ENCODE peak calls at places on chromosomes 2 and 18, in five cellular contexts. One of them, this sample, is unnamed.

GRCh38 chr2:8477511-8478132 is 204.2 kb upstream of the ID2 start:
- DNase-seq in sigmoid colon: peak
- DNase-seq in adrenal gland: no peak
- DNase-seq in IMR-90: no peak
- DNase-seq in A549: no peak
- DNase-seq in this sample: no peak

GRCh38 chr2:44825702-44826101 is 115.8 kb upstream of the SIX3 start:
- DNase-seq in A549: no peak
- DNase-seq in sigmoid colon: no peak
- DNase-seq in IMR-90: no peak
- DNase-seq in adrenal gland: no peak
- DNase-seq in this sample: no peak

GRCh38 chr2:211033765-211034164 is 477.4 kb downstream of the CPS1 start:
- DNase-seq in IMR-90: no peak
- DNase-seq in sigmoid colon: no peak
- DNase-seq in A549: peak
- DNase-seq in adrenal gland: no peak
- DNase-seq in this sample: no peak

GRCh38 chr18:59908790-59909189 is 9.0 kb downstream of the PMAIP1 start:
- DNase-seq in adrenal gland: no peak
- DNase-seq in sigmoid colon: no peak
- DNase-seq in A549: no peak
- DNase-seq in IMR-90: peak
- DNase-seq in this sample: no peak

GRCh38 chr2:71940695-71941094 is 207.0 kb downstream of the CYP26B1 start:
- DNase-seq in IMR-90: no peak
- DNase-seq in sigmoid colon: no peak
- DNase-seq in adrenal gland: no peak
- DNase-seq in A549: no peak
- DNase-seq in this sample: no peak

GRCh38 chr2:180254872-180255271 is 247.8 kb upstream of the CWC22 start:
- DNase-seq in sigmoid colon: no peak
- DNase-seq in adrenal gland: no peak
- DNase-seq in A549: no peak
- DNase-seq in IMR-90: no peak
- DNase-seq in this sample: no peak

GRCh38 chr18:13268035-13268700 is 49.6 kb downstream of the LDLRAD4 start:
- DNase-seq in sigmoid colon: peak
- DNase-seq in adrenal gland: no peak
- DNase-seq in IMR-90: peak
- DNase-seq in A549: no peak
- DNase-seq in this sample: no peak

GRCh38 chr2:140808816-140809215 is 1322.0 kb downstream of the LRP1B start:
- DNase-seq in IMR-90: no peak
- DNase-seq in adrenal gland: no peak
- DNase-seq in A549: no peak
- DNase-seq in sigmoid colon: no peak
- DNase-seq in this sample: no peak

GRCh38 chr2:69298261-69298660 is 88.8 kb downstream of the GFPT1 start:
- DNase-seq in sigmoid colon: no peak
- DNase-seq in A549: no peak
- DNase-seq in IMR-90: peak
- DNase-seq in adrenal gland: peak
- DNase-seq in this sample: peak

GRCh38 chr2:137924019-137924418 is 40.3 kb upstream of the HNMT start:
- DNase-seq in sigmoid colon: no peak
- DNase-seq in adrenal gland: no peak
- DNase-seq in A549: no peak
- DNase-seq in IMR-90: no peak
- DNase-seq in this sample: no peak

GRCh38 chr2:74004212-74005182 is 19.8 kb downstream of the TET3 start:
- DNase-seq in sigmoid colon: no peak
- DNase-seq in adrenal gland: peak
- DNase-seq in A549: no peak
- DNase-seq in IMR-90: no peak
- DNase-seq in this sample: no peak

GRCh38 chr2:74001121-74001520 is 16.4 kb downstream of the TET3 start:
- DNase-seq in sigmoid colon: no peak
- DNase-seq in A549: no peak
- DNase-seq in adrenal gland: no peak
- DNase-seq in IMR-90: peak
- DNase-seq in this sample: no peak

GRCh38 chr2:74003494-74004211 is 18.9 kb downstream of the TET3 start:
- DNase-seq in A549: no peak
- DNase-seq in sigmoid colon: no peak
- DNase-seq in IMR-90: peak
- DNase-seq in adrenal gland: no peak
- DNase-seq in this sample: no peak

GRCh38 chr2:74001781-74002514 is 17.2 kb downstream of the TET3 start:
- DNase-seq in sigmoid colon: peak
- DNase-seq in IMR-90: no peak
- DNase-seq in adrenal gland: no peak
- DNase-seq in A549: no peak
- DNase-seq in this sample: no peak

DNA sequence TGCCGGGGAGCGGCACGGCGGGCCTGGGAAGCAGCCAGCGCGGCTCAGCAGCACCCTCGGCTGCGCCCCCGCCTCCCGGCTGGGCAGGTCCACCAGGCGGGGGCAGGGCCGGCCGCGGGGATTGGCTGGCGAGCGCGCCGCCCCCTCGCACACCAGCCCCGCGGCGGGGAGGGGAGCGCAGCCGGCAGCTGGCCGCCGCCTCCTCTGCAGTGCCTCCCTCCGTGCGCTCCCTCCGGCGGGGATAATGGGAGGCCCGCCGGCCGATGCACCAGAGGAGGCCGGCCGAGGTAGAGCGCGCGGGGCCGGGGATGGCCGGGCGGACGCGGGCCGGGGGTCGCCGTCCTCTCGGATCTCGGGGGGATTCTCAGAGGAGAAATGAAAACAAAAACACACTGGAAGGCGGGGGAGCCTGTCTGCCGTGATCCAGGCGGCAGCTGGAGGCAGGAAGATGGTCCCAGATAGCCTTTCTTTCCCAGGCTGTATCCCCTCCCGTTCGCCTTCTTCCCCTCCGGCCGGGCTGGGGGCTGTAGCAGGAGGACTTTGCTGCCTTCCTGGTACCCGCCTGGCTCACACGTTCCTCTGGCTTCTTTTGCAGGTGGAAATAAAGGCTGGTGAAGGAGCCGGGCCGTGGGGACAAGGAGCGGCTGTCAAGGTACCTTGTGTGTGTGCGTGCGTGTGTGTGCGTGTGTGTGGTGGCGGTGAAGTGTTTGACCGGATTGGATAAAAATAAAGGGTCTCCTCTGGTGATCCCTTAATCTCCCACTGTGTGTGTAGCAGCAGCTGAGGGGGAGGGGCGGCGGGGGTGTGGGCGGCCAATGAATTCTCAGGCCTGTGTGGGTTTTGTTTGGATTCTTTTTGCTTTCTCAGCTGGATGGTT is 18.0 kb downstream of the TET3 start:
- DNase-seq in IMR-90: peak
- DNase-seq in sigmoid colon: peak
- DNase-seq in A549: no peak
- DNase-seq in adrenal gland: peak
- DNase-seq in this sample: peak
- TF ChIP-seq POLR2A in IMR-90: peak
- TF ChIP-seq POLR2A in sigmoid colon: peak
- TF ChIP-seq POLR2A in A549: no peak
- TF ChIP-seq POLR2A in adrenal gland: peak
- TF ChIP-seq POLR2A in this sample: peak

GRCh38 chr2:64654993-64655666 is 1.4 kb upstream of the SERTAD2 start:
- DNase-seq in A549: peak
- DNase-seq in adrenal gland: no peak
- DNase-seq in sigmoid colon: no peak
- DNase-seq in IMR-90: no peak
- DNase-seq in this sample: peak

GRCh38 chr2:64654063-64654811 is 524 bp upstream of the SERTAD2 start:
- DNase-seq in sigmoid colon: peak
- DNase-seq in adrenal gland: peak
- DNase-seq in A549: peak
- DNase-seq in IMR-90: peak
- DNase-seq in this sample: peak

GRCh38 chr2:64652231-64653173 is 1.2 kb downstream of the SERTAD2 start:
- DNase-seq in adrenal gland: no peak
- DNase-seq in A549: peak
- DNase-seq in sigmoid colon: peak
- DNase-seq in IMR-90: peak
- DNase-seq in this sample: peak

GRCh38 chr2:64651590-64651989 is 2.1 kb downstream of the SERTAD2 start:
- DNase-seq in IMR-90: no peak
- DNase-seq in A549: no peak
- DNase-seq in sigmoid colon: no peak
- DNase-seq in adrenal gland: no peak
- DNase-seq in this sample: no peak

GRCh38 chr2:64653174-64654062 is at the start of gene SERTAD2:
- DNase-seq in adrenal gland: peak
- DNase-seq in A549: peak
- DNase-seq in sigmoid colon: peak
- DNase-seq in IMR-90: peak
- DNase-seq in this sample: peak
- TF ChIP-seq POLR2A in adrenal gland: peak
- TF ChIP-seq POLR2A in A549: peak
- TF ChIP-seq POLR2A in sigmoid colon: peak
- TF ChIP-seq POLR2A in IMR-90: no peak
- TF ChIP-seq POLR2A in this sample: peak

GRCh38 chr2:42360890-42361727 is at the start of gene COX7A2L:
- DNase-seq in sigmoid colon: peak
- DNase-seq in adrenal gland: peak
- DNase-seq in IMR-90: peak
- DNase-seq in A549: peak
- DNase-seq in this sample: peak
- TF ChIP-seq POLR2A in sigmoid colon: peak
- TF ChIP-seq POLR2A in adrenal gland: peak
- TF ChIP-seq POLR2A in IMR-90: peak
- TF ChIP-seq POLR2A in A549: peak
- TF ChIP-seq POLR2A in this sample: peak

GRCh38 chr2:179171371-179171770 is 93.3 kb downstream of the SESTD1 start:
- DNase-seq in IMR-90: no peak
- DNase-seq in adrenal gland: no peak
- DNase-seq in A549: no peak
- DNase-seq in sigmoid colon: no peak
- DNase-seq in this sample: no peak

GRCh38 chr2:179174240-179174639 is 90.4 kb downstream of the SESTD1 start:
- DNase-seq in sigmoid colon: no peak
- DNase-seq in IMR-90: no peak
- DNase-seq in A549: no peak
- DNase-seq in adrenal gland: no peak
- DNase-seq in this sample: no peak

GRCh38 chr2:179177694-179178093 is 86.9 kb downstream of the SESTD1 start:
- DNase-seq in sigmoid colon: no peak
- DNase-seq in IMR-90: no peak
- DNase-seq in adrenal gland: no peak
- DNase-seq in A549: no peak
- DNase-seq in this sample: no peak

GRCh38 chr2:179170897-179171296 is 93.7 kb downstream of the SESTD1 start:
- DNase-seq in A549: no peak
- DNase-seq in IMR-90: no peak
- DNase-seq in sigmoid colon: no peak
- DNase-seq in adrenal gland: no peak
- DNase-seq in this sample: no peak

GRCh38 chr2:179172894-179173293 is 91.7 kb downstream of the SESTD1 start:
- DNase-seq in A549: no peak
- DNase-seq in adrenal gland: no peak
- DNase-seq in IMR-90: no peak
- DNase-seq in sigmoid colon: no peak
- DNase-seq in this sample: no peak
- TF ChIP-seq POLR2A in A549: no peak
- TF ChIP-seq POLR2A in adrenal gland: no peak
- TF ChIP-seq POLR2A in IMR-90: no peak
- TF ChIP-seq POLR2A in sigmoid colon: no peak
- TF ChIP-seq POLR2A in this sample: no peak

This sample was measured in H54.